ENCODE peak calls at places on chromosomes 6 and 20, in four cellular contexts. One of them, this sample, is unnamed.

GRCh38 chr6:2818593-2818992 is 23.1 kb downstream of the SERPINB1 start:
- DNase-seq in sigmoid colon: no peak
- DNase-seq in heart left ventricle: no peak
- DNase-seq in activated T-cell treated with anti-CD3 and anti-CD28 coated beads, Interleukin-2, amount 50 U/mL, for 4 hours: no peak
- DNase-seq in this sample: no peak

GRCh38 chr6:105993769-105994521 is 92.2 kb upstream of the PRDM1 start:
- DNase-seq in heart left ventricle: peak; percentile 71
- DNase-seq in activated T-cell treated with anti-CD3 and anti-CD28 coated beads, Interleukin-2, amount 50 U/mL, for 4 hours: peak; percentile 35
- DNase-seq in sigmoid colon: no peak
- DNase-seq in this sample: no peak

GRCh38 chr6:150651808-150652473 is 52.3 kb downstream of the PLEKHG1 start:
- DNase-seq in heart left ventricle: no peak
- DNase-seq in activated T-cell treated with anti-CD3 and anti-CD28 coated beads, Interleukin-2, amount 50 U/mL, for 4 hours: no peak
- DNase-seq in sigmoid colon: no peak
- DNase-seq in this sample: no peak

GRCh38 chr6:14028631-14029030 is 88.9 kb upstream of the CD83 start:
- DNase-seq in activated T-cell treated with anti-CD3 and anti-CD28 coated beads, Interleukin-2, amount 50 U/mL, for 4 hours: no peak
- DNase-seq in heart left ventricle: no peak
- DNase-seq in sigmoid colon: no peak
- DNase-seq in this sample: no peak

GRCh38 chr20:7694940-7695567 is 245.2 kb downstream of the HAO1 start:
- DNase-seq in sigmoid colon: no peak
- DNase-seq in heart left ventricle: no peak
- DNase-seq in activated T-cell treated with anti-CD3 and anti-CD28 coated beads, Interleukin-2, amount 50 U/mL, for 4 hours: no peak
- DNase-seq in this sample: no peak

GRCh38 chr6:25670793-25671513 is 18.9 kb downstream of the SCGN start:
- DNase-seq in heart left ventricle: no peak
- DNase-seq in sigmoid colon: no peak
- DNase-seq in activated T-cell treated with anti-CD3 and anti-CD28 coated beads, Interleukin-2, amount 50 U/mL, for 4 hours: no peak
- DNase-seq in this sample: no peak

GRCh38 chr20:45765307-45765910 is 26.3 kb downstream of the WFDC3 start:
- DNase-seq in heart left ventricle: no peak
- DNase-seq in activated T-cell treated with anti-CD3 and anti-CD28 coated beads, Interleukin-2, amount 50 U/mL, for 4 hours: no peak
- DNase-seq in sigmoid colon: no peak
- DNase-seq in this sample: no peak

GRCh38 chr6:24126586-24127192 is 674 bp downstream of the NRSN1 start:
- DNase-seq in heart left ventricle: no peak
- DNase-seq in activated T-cell treated with anti-CD3 and anti-CD28 coated beads, Interleukin-2, amount 50 U/mL, for 4 hours: no peak
- DNase-seq in sigmoid colon: no peak
- DNase-seq in this sample: no peak

GRCh38 chr20:14710941-14711340 is 373.5 kb upstream of the FLRT3 start:
- DNase-seq in heart left ventricle: no peak
- DNase-seq in sigmoid colon: no peak
- DNase-seq in activated T-cell treated with anti-CD3 and anti-CD28 coated beads, Interleukin-2, amount 50 U/mL, for 4 hours: no peak
- DNase-seq in this sample: no peak

This sample was measured in cardiac septum.